ENCODE peak calls at places on chromosomes 13 and 19, in seven cellular contexts. W is fibroblast of lung, T is esophagus muscularis mucosa, J is neuronal stem cell, R is lower lobe of right lung, Q is psoas muscle, V is left ventricle myocardium inferior. M is an unnamed sample.

GRCh38 chr19:44551850-44552249 is 22.4 kb upstream of the CEACAM20 start:
- DNase-seq in W (no peak), T (no peak), J (no peak), R (no peak), Q (no peak), V (no peak), M (no peak)

GRCh38 chr19:9945319-9945966 is 9.1 kb upstream of the OLFM2 start:
- DNase-seq in W (peak; percentile 99), T (peak; percentile 93), J (no peak), R (peak; percentile 52), Q (peak; percentile 89), V (peak; percentile 90), M (peak; percentile 86)

GRCh38 chr13:95652821-95653220 is 8.3 kb upstream of the DZIP1 start:
- DNase-seq in W (no peak), T (no peak), J (no peak), R (no peak), Q (no peak), V (no peak), M (no peak)

GRCh38 chr19:42306646-42307045 is 4.2 kb upstream of the PAFAH1B3 start:
- DNase-seq in W (no peak), T (no peak), J (no peak), R (no peak), Q (no peak), V (no peak), M (no peak)

GRCh38 chr13:73397486-73398020 is 338.7 kb downstream of the KLF5 start:
- DNase-seq in W (no peak), T (no peak), J (no peak), R (no peak), Q (no peak), V (no peak), M (no peak)

GRCh38 chr19:41226053-41226873 is 7.2 kb downstream of the AXL start:
- DNase-seq in W (peak; percentile 82), T (no peak), J (peak; percentile 44), R (peak; percentile 72), Q (peak; percentile 83), V (peak; percentile 65), M (no peak)

GRCh38 chr19:3687774-3688706 is 12.2 kb downstream of the PIP5K1C start:
- DNase-seq in W (no peak), T (no peak), J (no peak), R (peak; percentile 60), Q (no peak), V (no peak), M (peak; percentile 17)

GRCh38 chr13:36344173-36344572 is 2.0 kb downstream of the SPART start:
- DNase-seq in W (peak; percentile 83), T (no peak), J (no peak), R (no peak), Q (no peak), V (no peak), M (no peak)

GRCh38 chr19:35940078-35940775 is 4.1 kb downstream of the LRFN3 start:
- DNase-seq in W (no peak), T (no peak), J (no peak), R (no peak), Q (no peak), V (no peak), M (no peak)

GRCh38 chr19:45187421-45188100 is 9.0 kb downstream of the BLOC1S3 start:
- DNase-seq in W (no peak), T (no peak), J (no peak), R (no peak), Q (no peak), V (no peak), M (no peak)

GRCh38 chr13:29901714-29902631 is 51.6 kb upstream of the UBL3 start:
- DNase-seq in W (peak; percentile 96), T (no peak), J (no peak), R (no peak), Q (no peak), V (peak; percentile 16), M (peak; percentile 91)
- H3K27ac ChIP-seq in W (no peak overlapping the region), T (no peak overlapping the region), J (no peak overlapping the region), R (peak overlapping the region; percentile 47), Q (no peak overlapping the region), V (no peak overlapping the region), M (no peak overlapping the region)

DNA sequence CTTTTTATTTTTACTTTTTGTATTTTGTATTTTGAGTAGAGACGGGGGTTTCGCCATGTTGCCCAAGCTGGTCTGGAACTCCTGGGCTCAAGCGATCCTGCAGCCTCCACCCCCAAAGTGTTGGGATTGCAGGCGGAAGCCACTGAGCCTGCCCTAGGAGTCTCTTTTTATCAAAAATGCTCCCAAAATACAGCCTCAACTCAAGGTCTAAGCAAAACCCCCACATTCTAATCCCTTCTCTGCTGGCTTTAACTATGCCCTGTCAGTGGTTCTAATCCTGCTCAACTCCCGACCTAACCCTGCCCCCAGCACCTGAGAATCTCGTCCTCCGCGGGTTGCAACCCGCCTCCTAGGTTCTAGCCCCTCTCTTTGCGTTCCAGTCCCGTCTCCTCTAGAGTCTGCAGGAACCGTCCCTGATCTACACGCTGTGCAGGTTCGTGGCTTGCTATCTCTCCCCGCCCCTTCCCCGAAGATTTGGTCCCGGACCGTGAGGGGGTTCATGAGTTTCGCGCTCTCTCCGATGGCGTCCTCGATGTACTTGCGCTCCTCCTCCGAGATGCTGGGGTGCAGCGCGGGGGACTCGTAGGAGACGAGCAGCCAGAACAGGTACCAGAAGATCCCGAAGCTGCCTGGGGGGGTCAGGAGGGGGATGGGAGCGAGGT is 8.0 kb downstream of the SLC17A7 start:
- DNase-seq in W (no peak), T (no peak), J (no peak), R (no peak), Q (no peak), V (no peak), M (no peak)
- H3K27me3 ChIP-seq in W (peaks cover 77% of the 10 kb centered on the region), T (peaks cover 100% of the 10 kb centered on the region), J (peaks cover 54% of the 10 kb centered on the region), R (peaks cover 90% of the 10 kb centered on the region), Q (peaks cover 49% of the 10 kb centered on the region), V (peaks cover 100% of the 10 kb centered on the region), M (peaks cover 98% of the 10 kb centered on the region)

DNA sequence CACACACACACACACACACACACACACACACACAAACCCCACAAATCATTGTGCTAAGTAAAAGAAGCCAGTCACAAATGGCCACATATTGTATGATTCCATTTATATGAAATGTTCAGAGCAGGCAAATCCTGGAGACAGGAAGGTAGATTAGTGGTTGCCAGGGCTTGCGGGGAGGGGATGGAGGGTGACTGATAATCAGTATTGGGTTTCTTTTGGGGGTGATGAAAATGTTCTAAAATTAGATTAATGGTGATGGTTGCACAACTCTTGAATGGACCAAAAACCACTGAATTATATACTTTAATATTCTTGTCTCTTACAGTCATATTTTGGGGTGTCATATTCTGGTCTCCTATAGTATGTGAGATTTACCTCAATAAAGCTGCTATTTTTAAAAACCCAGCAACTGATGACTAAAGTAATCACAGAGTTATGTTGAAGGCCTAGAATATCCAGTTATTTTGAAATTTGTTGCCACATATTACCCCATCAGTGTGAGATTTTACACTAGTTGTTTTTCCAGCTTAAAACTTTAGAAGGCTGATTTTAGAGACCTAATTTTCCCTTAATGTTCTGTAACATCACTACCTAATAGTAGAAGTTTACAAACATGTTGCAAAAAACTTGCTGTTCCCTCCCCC is 20.3 kb downstream of the FLT1 start:
- DNase-seq in W (no peak), T (peak; percentile 21), J (no peak), R (no peak), Q (no peak), V (no peak), M (no peak)
- H3K4me1 ChIP-seq in W (peaks cover 14% of the 10 kb centered on the region), T (no peaks in the 10 kb centered on the region), J (no peaks in the 10 kb centered on the region), R (no peaks in the 10 kb centered on the region), Q (no peaks in the 10 kb centered on the region), V (peaks cover 78% of the 10 kb centered on the region), M (no peaks in the 10 kb centered on the region)

DNA sequence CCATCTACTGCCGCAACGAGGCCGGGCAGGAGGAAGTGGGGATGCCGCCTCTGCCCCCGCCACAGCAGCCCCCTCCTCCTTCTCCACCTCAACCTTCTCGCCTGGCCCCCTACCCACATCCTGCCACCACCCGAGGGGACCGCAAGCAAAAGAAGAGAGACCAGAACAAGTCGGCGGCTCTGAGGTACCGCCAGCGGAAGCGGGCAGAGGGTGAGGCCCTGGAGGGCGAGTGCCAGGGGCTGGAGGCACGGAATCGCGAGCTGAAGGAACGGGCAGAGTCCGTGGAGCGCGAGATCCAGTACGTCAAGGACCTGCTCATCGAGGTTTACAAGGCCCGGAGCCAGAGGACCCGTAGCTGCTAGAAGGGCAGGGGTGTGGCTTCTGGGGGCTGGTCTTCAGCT is 3.4 kb upstream of the NUP62 start:
- DNase-seq in W (no peak), T (no peak), J (no peak), R (no peak), Q (no peak), V (no peak), M (no peak)
- H3K27ac ChIP-seq in W (no peak overlapping the region), T (no peak overlapping the region), J (no peak overlapping the region), R (no peak overlapping the region), Q (no peak overlapping the region), V (no peak overlapping the region), M (no peak overlapping the region)

DNA sequence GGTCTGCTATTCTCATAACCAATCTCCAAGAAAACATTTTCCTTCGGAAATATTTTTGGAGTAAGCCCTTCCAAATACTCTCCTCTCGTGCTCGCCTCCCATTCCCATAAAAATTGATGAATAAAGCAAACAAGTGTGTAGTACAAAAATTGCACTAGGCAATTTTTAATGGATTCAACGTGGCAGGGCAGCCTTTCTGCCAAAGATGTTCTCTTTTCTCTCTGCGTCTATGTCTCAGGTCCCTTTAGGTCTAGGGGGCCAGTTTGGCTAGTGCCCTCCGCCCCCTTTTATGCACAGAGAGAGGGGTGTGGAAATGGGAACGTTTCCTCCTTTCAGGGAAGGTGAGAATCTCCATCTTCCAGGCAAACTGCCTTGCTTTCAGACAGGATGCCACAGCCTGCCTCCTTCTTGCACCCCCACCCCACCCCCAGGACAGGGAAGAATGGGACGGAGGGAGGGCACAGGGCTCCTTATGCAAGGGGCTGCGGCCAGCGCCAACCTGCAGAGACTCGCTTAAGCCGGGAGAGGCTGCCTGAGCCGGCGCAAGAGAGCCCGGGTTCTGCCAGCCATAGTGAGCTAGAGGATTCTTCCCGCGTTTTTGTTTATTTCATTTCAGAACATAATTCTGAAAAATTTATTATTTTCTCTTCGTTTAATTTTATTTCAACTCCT is 2.7 kb upstream of the ZIC2 start:
- DNase-seq in W (no peak), T (no peak), J (no peak), R (no peak), Q (no peak), V (no peak), M (no peak)
- H3K27me3 ChIP-seq in W (peaks cover 80% of the 10 kb centered on the region), T (peaks cover 100% of the 10 kb centered on the region), J (peaks cover 25% of the 10 kb centered on the region), R (peaks cover 100% of the 10 kb centered on the region), Q (peaks cover 69% of the 10 kb centered on the region), V (peaks cover 100% of the 10 kb centered on the region), M (peaks cover 97% of the 10 kb centered on the region)